ENCODE peak calls at places on chromosomes 3 and 15, in eight cellular contexts. O is A549, E is dorsolateral prefrontal cortex, N is endothelial cell, F is heart right ventricle, B is astrocyte, G is AG09309, T is fibroblast of the aortic adventitia. K is an unnamed sample.

GRCh38 chr3:59820352-59820934 is 770.6 kb upstream of the CFAP20DC start:
- DNase-seq in O (peak; percentile 11), E (no peak), N (no peak), F (no peak), B (peak; percentile 42), G (no peak), T (peak; percentile 31), K (peak; percentile 50)

GRCh38 chr15:26134812-26135211 is 271.7 kb upstream of the ATP10A start:
- DNase-seq in O (no peak), E (no peak), N (no peak), F (no peak), B (no peak), G (no peak), T (no peak), K (no peak)

GRCh38 chr15:40706121-40706520 is 11.1 kb downstream of the RAD51 start:
- DNase-seq in O (no peak), E (no peak), N (no peak), F (no peak), B (no peak), G (no peak), T (no peak), K (no peak)

GRCh38 chr3:13493867-13494441 is 13.8 kb downstream of the HDAC11 start:
- DNase-seq in O (no peak), E (peak; percentile 78), N (no peak), F (no peak), B (no peak), G (no peak), T (no peak), K (no peak)

GRCh38 chr3:34947849-34948248 is 691.5 kb upstream of the ARPP21 start:
- DNase-seq in O (no peak), E (no peak), N (no peak), F (no peak), B (peak; percentile 92), G (no peak), T (peak; percentile 14), K (peak; percentile 61)

GRCh38 chr3:53845103-53845880 is 927 bp downstream of the CHDH start:
- DNase-seq in O (peak; percentile 62), E (no peak), N (peak; percentile 44), F (peak; percentile 43), B (peak; percentile 29), G (no peak), T (peak; percentile 39), K (peak; percentile 47)

GRCh38 chr15:66931768-66932633 is 133.4 kb upstream of the SMAD3 start:
- DNase-seq in O (peak; percentile 97), E (no peak), N (no peak), F (no peak), B (peak; percentile 46), G (no peak), T (peak; percentile 52), K (peak; percentile 75)

GRCh38 chr3:150535204-150535603 is 11.1 kb downstream of the SERP1 start:
- DNase-seq in O (no peak), E (no peak), N (no peak), F (no peak), B (no peak), G (no peak), T (no peak), K (no peak)

GRCh38 chr3:468172-468571 is 271.6 kb downstream of the CHL1 start:
- DNase-seq in O (peak; percentile 1), E (no peak), N (no peak), F (no peak), B (no peak), G (no peak), T (no peak), K (peak; percentile 9)

GRCh38 chr15:89349212-89349558 is 14.6 kb upstream of the POLG start:
- DNase-seq in O (no peak), E (no peak), N (no peak), F (no peak), B (no peak), G (no peak), T (no peak), K (peak; percentile 23)

GRCh38 chr15:91904942-91905341 is 51.4 kb downstream of the SLCO3A1 start:
- DNase-seq in O (no peak), E (no peak), N (no peak), F (no peak), B (no peak), G (no peak), T (no peak), K (no peak)

GRCh38 chr3:132289311-132289710 is 27.9 kb upstream of the ACP3 start:
- DNase-seq in O (no peak), E (no peak), N (no peak), F (no peak), B (no peak), G (no peak), T (no peak), K (no peak)

GRCh38 chr15:70892912-70893560 is 410 bp downstream of the LRRC49 start:
- DNase-seq in O (peak; percentile 72), E (peak; percentile 54), N (peak; percentile 10), F (no peak), B (peak; percentile 41), G (no peak), T (peak; percentile 85), K (peak; percentile 58)

GRCh38 chr3:88641033-88641604 is 466.3 kb upstream of the EPHA3 start:
- DNase-seq in O (no peak), E (no peak), N (no peak), F (no peak), B (no peak), G (no peak), T (no peak), K (no peak)
- TF ChIP-seq CTCF in O (no peak), E (no peak), N (no peak), F (no peak), B (no peak), G (no peak), T (no peak), K (no peak)

DNA sequence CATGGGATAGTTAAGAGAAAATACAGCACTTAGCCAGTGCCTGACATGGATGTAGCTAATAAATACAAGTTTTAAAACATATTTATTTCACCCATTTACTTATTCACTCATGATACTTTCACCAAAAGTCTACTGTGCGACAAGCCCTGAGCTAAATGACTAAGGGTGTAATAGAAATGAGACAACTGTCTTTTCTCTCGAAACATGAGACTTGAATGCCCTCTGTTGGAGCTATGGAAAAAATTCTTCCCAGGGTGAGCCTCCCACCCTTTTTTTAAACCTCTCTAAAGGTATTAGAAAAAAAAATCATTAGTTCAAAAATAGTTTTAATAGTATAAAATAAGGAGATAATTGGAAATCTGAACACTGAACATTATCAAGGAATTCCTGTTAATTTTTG is 24.3 kb upstream of the RPL14 start:
- DNase-seq in O (no peak), E (no peak), N (no peak), F (no peak), B (no peak), G (no peak), T (no peak), K (no peak)
- TF ChIP-seq CTCF in O (no peak), E (no peak), N (no peak), F (no peak), B (no peak), G (no peak), T (no peak), K (no peak)

DNA sequence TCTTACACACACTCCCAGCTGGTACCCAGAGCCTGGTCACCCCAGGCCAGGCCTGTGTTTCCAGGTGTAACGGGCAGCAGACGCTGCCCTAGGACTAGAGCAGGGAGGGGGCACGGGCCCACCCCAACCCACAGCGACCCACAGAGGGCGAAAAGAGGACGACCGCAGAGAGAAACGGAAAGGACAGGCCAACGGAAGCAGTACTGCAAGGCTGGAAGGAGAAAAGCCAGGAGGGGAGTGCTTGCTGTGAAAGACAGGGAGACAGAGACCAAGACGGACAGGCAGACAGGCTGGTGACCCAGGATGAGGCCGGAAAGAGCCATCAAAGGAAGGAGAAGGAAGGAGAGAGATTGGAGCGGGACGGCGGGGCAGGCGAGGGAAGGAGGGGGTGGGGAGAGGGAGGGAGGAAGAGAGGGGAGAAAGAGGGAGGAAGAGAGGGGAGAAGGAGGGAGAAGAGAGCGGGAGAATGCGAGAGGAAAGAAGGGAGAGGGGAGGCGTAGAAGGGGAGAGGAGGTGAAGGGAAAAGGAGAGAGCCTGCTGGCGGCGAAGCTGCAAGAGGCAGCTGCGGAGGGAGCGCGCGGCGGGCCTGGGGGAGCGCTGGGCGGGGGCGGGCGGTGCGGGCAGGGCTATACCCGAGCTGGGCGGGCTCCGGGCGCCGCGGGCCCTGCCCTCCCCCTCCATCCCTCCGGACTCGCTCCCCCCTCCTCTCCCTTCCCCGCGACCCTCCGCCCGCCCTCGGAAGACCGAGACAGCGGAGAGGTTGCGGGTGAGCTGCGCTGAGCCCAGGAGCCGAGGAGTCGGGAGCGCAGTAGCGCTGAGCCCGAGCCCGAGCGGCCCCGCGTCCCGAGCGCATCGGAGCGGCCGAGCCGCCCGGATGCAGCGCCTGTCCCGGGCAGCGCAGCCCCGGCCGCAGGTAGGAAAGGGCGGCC is at the start of gene SLC6A1:
- DNase-seq in O (peak; percentile 22), E (peak; percentile 55), N (peak; percentile 51), F (peak; percentile 39), B (no peak), G (no peak), T (no peak), K (no peak)
- TF ChIP-seq CTCF in O (peak; percentile 9), E (peak; percentile 59), N (no peak), F (peak; percentile 30), B (no peak), G (no peak), T (no peak), K (no peak)

GRCh38 chr3:50840983-50841489 is 166.3 kb downstream of the DOCK3 start:
- DNase-seq in O (no peak), E (no peak), N (no peak), F (no peak), B (no peak), G (no peak), T (no peak), K (no peak)
- TF ChIP-seq CTCF in O (no peak), E (no peak), N (no peak), F (no peak), B (no peak), G (no peak), T (no peak), K (no peak)

GRCh38 chr3:167394003-167394402 is 13.9 kb upstream of the ZBBX start:
- DNase-seq in O (no peak), E (no peak), N (no peak), F (no peak), B (no peak), G (no peak), T (no peak), K (peak; percentile 11)
- TF ChIP-seq CTCF in O (no peak), E (peak; percentile 30), N (no peak), F (no peak), B (no peak), G (no peak), T (no peak), K (peak; percentile 12)

GRCh38 chr3:81336470-81336869 is 425.0 kb downstream of the GBE1 start:
- DNase-seq in O (no peak), E (no peak), N (no peak), F (no peak), B (no peak), G (no peak), T (no peak), K (no peak)

GRCh38 chr3:81339040-81339845 is 422.2 kb downstream of the GBE1 start:
- DNase-seq in O (peak; percentile 24), E (no peak), N (no peak), F (no peak), B (peak; percentile 15), G (no peak), T (peak; percentile 25), K (peak; percentile 37)
- TF ChIP-seq CTCF in O (peak; percentile 53), E (peak; percentile 44), N (peak; percentile 70), F (peak; percentile 21), B (peak; percentile 55), G (peak; percentile 37), T (peak; percentile 70), K (peak; percentile 40)

GRCh38 chr15:36251450-36251849 is 328.0 kb upstream of the CDIN1 start:
- DNase-seq in O (no peak), E (no peak), N (no peak), F (no peak), B (no peak), G (no peak), T (peak; percentile 21), K (no peak)
- TF ChIP-seq CTCF in O (no peak), E (no peak), N (no peak), F (no peak), B (no peak), G (peak; percentile 16), T (peak; percentile 16), K (no peak)